ENCODE peak calls at places on chromosomes 6 and 20, in seven cellular contexts. W is PC-9, Y is neural progenitor cell, C is SK-N-SH, P is PC-3, Q is GM23248, U is MM.1S. A is an unnamed sample. For H3F3A and H4K20me1, the result is how much of the 10 kb centered on the place peaks cover.

GRCh38 chr6:130020106-130020851 is 1.9 kb downstream of the L3MBTL3 start:
- DNase-seq in W (no peak), Y (peak), C (peak), P (no peak), Q (peak), U (no peak), A (peak)

GRCh38 chr6:84150680-84151079 is 76.8 kb downstream of the CEP162 start:
- DNase-seq in W (no peak), Y (no peak), C (no peak), P (no peak), Q (peak), U (no peak), A (no peak)

GRCh38 chr20:23636182-23636907 is 1.4 kb downstream of the CST3 start:
- DNase-seq in W (no peak), Y (no peak), C (no peak), P (no peak), Q (peak), U (no peak), A (no peak)

GRCh38 chr6:84618836-84619235 is 145.6 kb downstream of the TBX18 start:
- DNase-seq in W (no peak), Y (peak), C (no peak), P (peak), Q (peak), U (no peak), A (peak)

GRCh38 chr6:167424060-167424673 is 99.3 kb downstream of the TTLL2 start:
- DNase-seq in W (no peak), Y (no peak), C (peak), P (no peak), Q (no peak), U (no peak), A (no peak)

GRCh38 chr20:57224641-57225138 is 41.8 kb downstream of the BMP7 start:
- DNase-seq in W (no peak), Y (peak), C (peak), P (no peak), Q (peak), U (no peak), A (no peak)

GRCh38 chr20:45037050-45037449 is 63.9 kb downstream of the KCNS1 start:
- DNase-seq in W (no peak), Y (no peak), C (no peak), P (peak), Q (peak), U (no peak), A (no peak)

GRCh38 chr20:54026300-54027064 is 43.9 kb downstream of the BCAS1 start:
- DNase-seq in W (no peak), Y (no peak), C (no peak), P (no peak), Q (no peak), U (no peak), A (no peak)

GRCh38 chr6:157221817-157222175 is 101.5 kb downstream of the TMEM242 start:
- DNase-seq in W (no peak), Y (no peak), C (no peak), P (no peak), Q (no peak), U (no peak), A (no peak)

GRCh38 chr20:1491891-1492642 is 847 bp upstream of the SIRPB2 start:
- DNase-seq in W (no peak), Y (no peak), C (no peak), P (peak), Q (no peak), U (no peak), A (no peak)

GRCh38 chr6:115733426-115733825 is 327.3 kb downstream of the FRK start:
- DNase-seq in W (no peak), Y (no peak), C (peak), P (no peak), Q (no peak), U (no peak), A (no peak)

GRCh38 chr6:27518881-27519795 is 46.2 kb upstream of the ZNF184 start:
- DNase-seq in W (peak), Y (peak), C (peak), P (peak), Q (peak), U (peak), A (peak)

GRCh38 chr20:20195011-20195705 is 142.8 kb downstream of the CFAP61 start:
- DNase-seq in W (no peak), Y (no peak), C (peak), P (no peak), Q (no peak), U (no peak), A (no peak)

GRCh38 chr20:61120595-61121515 is 131.2 kb upstream of the CDH4 start:
- DNase-seq in W (peak), Y (peak), C (no peak), P (peak), Q (peak), U (peak), A (peak)

GRCh38 chr6:134138226-134138975 is 86.0 kb upstream of the SLC2A12 start:
- DNase-seq in W (no peak), Y (no peak), C (no peak), P (no peak), Q (peak), U (no peak), A (no peak)

GRCh38 chr6:145960918-145961604 is 3.1 kb downstream of the SHPRH start:
- DNase-seq in W (no peak), Y (no peak), C (no peak), P (no peak), Q (peak), U (no peak), A (no peak)

GRCh38 chr20:22403860-22404608 is 180.3 kb downstream of the FOXA2 start:
- DNase-seq in W (no peak), Y (peak), C (no peak), P (peak), Q (peak), U (peak), A (peak)

GRCh38 chr20:48332555-48332954 is 495.2 kb downstream of the PREX1 start:
- DNase-seq in W (peak), Y (no peak), C (no peak), P (peak), Q (no peak), U (no peak), A (no peak)

GRCh38 chr20:53141651-53142050 is 169.5 kb downstream of the TSHZ2 start:
- DNase-seq in W (no peak), Y (no peak), C (no peak), P (no peak), Q (no peak), U (no peak), A (no peak)

GRCh38 chr6:122804962-122805499 is 16.0 kb downstream of the SMPDL3A start:
- DNase-seq in W (no peak), Y (no peak), C (no peak), P (no peak), Q (no peak), U (no peak), A (no peak)

GRCh38 chr6:54013966-54014365 is 97.3 kb upstream of the MLIP start:
- DNase-seq in W (no peak), Y (no peak), C (no peak), P (no peak), Q (no peak), U (no peak), A (no peak)

GRCh38 chr6:14361297-14361696 is 243.7 kb downstream of the CD83 start:
- DNase-seq in W (no peak), Y (no peak), C (no peak), P (no peak), Q (no peak), U (no peak), A (no peak)
- H3F3A ChIP-seq in W (under half), Y (under half), C (under half), P (under half), Q (under half), U (under half), A (under half)

GRCh38 chr20:34364013-34364382 is 925 bp downstream of the ITCH start:
- DNase-seq in W (no peak), Y (no peak), C (no peak), P (peak), Q (peak), U (peak), A (no peak)

GRCh38 chr20:34363062-34364012 is at the start of gene ITCH:
- DNase-seq in W (peak), Y (peak), C (peak), P (peak), Q (peak), U (peak), A (peak)

GRCh38 chr20:34367155-34367554 is 4.1 kb downstream of the ITCH start:
- DNase-seq in W (no peak), Y (no peak), C (no peak), P (no peak), Q (no peak), U (no peak), A (no peak)

GRCh38 chr20:34368547-34368946 is 5.5 kb downstream of the ITCH start:
- DNase-seq in W (no peak), Y (no peak), C (no peak), P (peak), Q (peak), U (no peak), A (peak)

GRCh38 chr20:34365765-34366213 is 2.7 kb downstream of the ITCH start:
- DNase-seq in W (no peak), Y (no peak), C (no peak), P (no peak), Q (no peak), U (peak), A (no peak)
- H4K20me1 ChIP-seq in W (under half), Y (half or more), C (half or more), P (under half), Q (under half), U (under half), A (under half)

GRCh38 chr20:32458061-32458836 is 100.1 kb downstream of the ASXL1 start:
- DNase-seq in W (no peak), Y (no peak), C (peak), P (no peak), Q (no peak), U (no peak), A (peak)
- H3K4me3 ChIP-seq in W (no peak), Y (no peak), C (peak), P (peak), Q (no peak), U (no peak), A (peak)

GRCh38 chr6:88677356-88677755 is 286.1 kb downstream of the RNGTT start:
- DNase-seq in W (no peak), Y (no peak), C (no peak), P (no peak), Q (no peak), U (no peak), A (no peak)
- H3F3A ChIP-seq in W (under half), Y (under half), C (under half), P (under half), Q (under half), U (under half), A (under half)

DNA sequence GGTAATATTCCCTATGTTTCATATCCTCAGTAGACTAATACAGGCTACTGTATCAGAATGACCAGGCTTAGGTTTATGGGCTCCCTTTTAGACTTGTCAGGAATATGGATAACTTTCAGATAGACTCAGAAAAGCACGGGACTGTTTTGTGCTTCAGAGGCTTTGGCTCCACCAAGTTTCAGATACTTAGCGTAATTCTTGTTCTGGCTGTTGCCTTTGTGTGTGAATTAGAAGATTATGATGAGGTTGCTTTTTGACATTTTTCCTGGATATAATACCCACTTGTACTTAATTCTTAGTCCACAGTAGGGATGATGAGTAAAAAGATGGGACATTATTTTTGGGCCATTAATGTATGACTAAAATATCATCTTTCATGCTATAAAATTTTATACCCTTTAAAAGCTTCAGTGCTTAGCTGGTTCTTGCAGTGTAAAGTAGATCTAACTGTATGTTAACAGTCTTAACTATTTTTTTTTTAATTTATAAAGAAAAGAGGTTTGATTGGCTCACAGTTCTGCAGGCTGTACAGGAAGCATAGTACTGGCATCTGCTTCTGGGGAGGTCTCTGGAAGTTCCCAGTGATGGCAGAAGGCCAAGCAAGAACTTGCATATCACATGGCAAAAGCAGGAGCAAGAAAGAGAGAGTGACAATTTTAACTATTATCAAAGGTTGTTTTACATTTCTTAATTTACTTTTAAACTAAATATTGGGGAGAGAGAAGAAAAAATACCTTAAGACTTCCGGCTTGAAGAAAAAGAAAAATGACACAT is 120.7 kb downstream of the ZFAND3 start:
- DNase-seq in W (no peak), Y (no peak), C (no peak), P (no peak), Q (no peak), U (no peak), A (no peak)
- H4K20me1 ChIP-seq in W (under half), Y (half or more), C (half or more), P (under half), Q (under half), U (under half), A (under half)

DNA sequence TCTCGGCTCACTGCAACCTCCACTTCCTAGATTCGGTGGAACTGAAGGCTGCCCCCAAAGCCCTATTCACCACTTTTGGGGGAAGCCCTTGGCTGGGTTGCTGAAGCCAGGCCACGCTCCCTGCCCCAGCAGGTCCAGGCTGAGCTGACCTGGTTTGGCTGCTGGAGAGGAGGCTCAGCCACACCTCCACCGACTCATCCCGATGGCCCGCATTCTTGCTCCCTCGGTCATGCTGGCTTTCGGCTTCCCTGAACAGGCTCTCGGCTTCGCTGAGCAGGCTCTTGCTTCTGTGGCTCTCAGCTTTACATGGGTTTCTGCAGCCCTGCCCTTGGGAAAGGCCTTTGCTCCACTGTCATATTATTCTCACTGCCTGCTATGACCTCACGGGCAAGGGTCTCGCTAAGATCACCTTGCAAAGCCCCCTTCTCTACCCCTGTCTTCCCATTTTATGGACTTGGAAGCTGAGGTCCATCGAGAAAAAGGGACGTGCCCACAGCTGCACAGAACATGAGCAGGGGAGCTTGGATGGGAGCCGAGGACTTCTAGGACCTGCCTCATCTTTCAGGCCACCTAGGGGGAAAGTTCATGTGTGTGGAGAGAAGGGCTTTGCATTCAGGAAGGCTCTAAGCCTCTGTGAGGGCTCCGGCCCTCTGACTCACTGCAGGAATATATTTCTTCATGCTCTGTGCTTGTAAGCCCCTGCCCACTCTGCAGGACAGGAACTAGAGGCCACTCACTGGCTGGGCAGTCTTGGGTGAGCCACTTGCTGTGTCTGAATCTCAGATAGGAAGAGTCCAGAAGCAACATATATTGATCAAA is 15.6 kb downstream of the ARHGAP40 start:
- DNase-seq in W (peak), Y (no peak), C (no peak), P (peak), Q (peak), U (no peak), A (peak)
- H3K4me3 ChIP-seq in W (no peak), Y (no peak), C (no peak), P (no peak), Q (no peak), U (no peak), A (no peak)